ENCODE peak calls at places on chromosomes 6 and 20, in four cellular contexts. One of them, this sample, is unnamed.

GRCh38 chr6:958531-958930 is 265.6 kb upstream of the EXOC2 start:
- DNase-seq in adrenal gland: no peak
- DNase-seq in GM03348: peak
- DNase-seq in nephron progenitor cell: no peak
- DNase-seq in this sample: no peak

GRCh38 chr20:40336530-40336929 is 352.5 kb downstream of the MAFB start:
- DNase-seq in adrenal gland: no peak
- DNase-seq in nephron progenitor cell: no peak
- DNase-seq in GM03348: no peak
- DNase-seq in this sample: no peak

GRCh38 chr20:38043512-38044300 is 10.2 kb downstream of the RPRD1B start:
- DNase-seq in adrenal gland: peak
- DNase-seq in GM03348: peak
- DNase-seq in nephron progenitor cell: no peak
- DNase-seq in this sample: no peak

GRCh38 chr6:5286780-5287179 is 25.5 kb downstream of the FARS2 start:
- DNase-seq in adrenal gland: no peak
- DNase-seq in GM03348: no peak
- DNase-seq in nephron progenitor cell: no peak
- DNase-seq in this sample: no peak

GRCh38 chr6:75842191-75842590 is 93.2 kb downstream of the MYO6 start:
- DNase-seq in nephron progenitor cell: no peak
- DNase-seq in GM03348: no peak
- DNase-seq in adrenal gland: no peak
- DNase-seq in this sample: no peak

GRCh38 chr20:47113362-47114118 is 218.9 kb downstream of the EYA2 start:
- DNase-seq in nephron progenitor cell: no peak
- DNase-seq in GM03348: peak
- DNase-seq in adrenal gland: no peak
- DNase-seq in this sample: no peak

GRCh38 chr20:3461191-3461874 is 9.5 kb upstream of the ATRN start:
- DNase-seq in GM03348: no peak
- DNase-seq in nephron progenitor cell: peak
- DNase-seq in adrenal gland: no peak
- DNase-seq in this sample: no peak

GRCh38 chr20:22374066-22374465 is 210.3 kb downstream of the FOXA2 start:
- DNase-seq in adrenal gland: no peak
- DNase-seq in nephron progenitor cell: no peak
- DNase-seq in GM03348: no peak
- DNase-seq in this sample: no peak

This sample was measured in central memory CD4-positive, alpha-beta T cell.